ENCODE peak calls at places on chromosomes 2 and 18, in four cellular contexts. A is adrenal gland, F is HFFc6, K is glutamatergic neuron. B is an unnamed sample.

GRCh38 chr18:13563390-13563805 is 163.0 kb downstream of the FAM210A start:
- DNase-seq in A (peak; percentile 37), F (no peak), K (peak; percentile 58), B (no peak)

GRCh38 chr18:40243592-40243991 is 1711.4 kb upstream of the PIK3C3 start:
- DNase-seq in A (no peak), F (no peak), K (no peak), B (no peak)

GRCh38 chr18:59810740-59811520 is 88.9 kb upstream of the PMAIP1 start:
- DNase-seq in A (no peak), F (no peak), K (no peak), B (no peak)

GRCh38 chr2:67445652-67446268 is 48.6 kb downstream of the ETAA1 start:
- DNase-seq in A (no peak), F (no peak), K (no peak), B (no peak)

GRCh38 chr18:41695441-41695840 is 259.6 kb upstream of the PIK3C3 start:
- DNase-seq in A (no peak), F (no peak), K (no peak), B (no peak)

GRCh38 chr2:188199716-188200128 is 92.0 kb upstream of the GULP1 start:
- DNase-seq in A (no peak), F (peak; percentile 92), K (no peak), B (peak; percentile 67)

GRCh38 chr2:148259674-148260073 is 238.8 kb downstream of the MBD5 start:
- DNase-seq in A (no peak), F (no peak), K (no peak), B (no peak)

GRCh38 chr2:44358498-44358897 is 2.8 kb downstream of the PREPL start:
- DNase-seq in A (peak; percentile 28), F (no peak), K (no peak), B (peak; percentile 7)

GRCh38 chr2:23926289-23926749 is 604 bp downstream of the ATAD2B start:
- DNase-seq in A (no peak), F (no peak), K (peak; percentile 54), B (peak; percentile 35)

GRCh38 chr18:49697757-49698595 is 115.4 kb downstream of the ACAA2 start:
- DNase-seq in A (no peak), F (peak; percentile 23), K (no peak), B (no peak)

GRCh38 chr2:172230783-172231446 is 128.2 kb upstream of the DLX2 start:
- DNase-seq in A (no peak), F (no peak), K (no peak), B (peak; percentile 53)

GRCh38 chr2:236717120-236717519 is 147.5 kb downstream of the ACKR3 start:
- DNase-seq in A (no peak), F (no peak), K (no peak), B (no peak)

GRCh38 chr2:205696541-205697441 is 14.5 kb downstream of the NRP2 start:
- DNase-seq in A (no peak), F (no peak), K (peak; percentile 41), B (no peak)

GRCh38 chr2:144836635-144837350 is 316.9 kb upstream of the ZEB2 start:
- DNase-seq in A (no peak), F (no peak), K (no peak), B (no peak)

GRCh38 chr18:43879350-43879749 is 602.1 kb upstream of the SYT4 start:
- DNase-seq in A (no peak), F (no peak), K (no peak), B (no peak)

GRCh38 chr2:103208916-103209315 is 447.1 kb downstream of the TMEM182 start:
- DNase-seq in A (no peak), F (no peak), K (no peak), B (no peak)

GRCh38 chr2:29115797-29116781 is 874 bp downstream of the CLIP4 start:
- DNase-seq in A (peak; percentile 37), F (peak; percentile 79), K (peak; percentile 35), B (peak; percentile 44)

GRCh38 chr18:39648616-39649015 is 2083.0 kb upstream of the CELF4 start:
- DNase-seq in A (no peak), F (no peak), K (no peak), B (no peak)

GRCh38 chr2:220575963-220576362 is 948.5 kb downstream of the SLC4A3 start:
- DNase-seq in A (no peak), F (no peak), K (no peak), B (no peak)

GRCh38 chr18:69968073-69968472 is 20.4 kb upstream of the CD226 start:
- DNase-seq in A (no peak), F (no peak), K (no peak), B (no peak)

GRCh38 chr2:28173377-28173776 is 219.3 kb upstream of the FOSL2 start:
- DNase-seq in A (no peak), F (no peak), K (no peak), B (no peak)

GRCh38 chr2:64124571-64124970 is 19.6 kb downstream of the PELI1 start:
- DNase-seq in A (no peak), F (no peak), K (no peak), B (no peak)

GRCh38 chr2:227154976-227155375 is 9.0 kb downstream of the COL4A4 start:
- DNase-seq in A (no peak), F (peak; percentile 3), K (no peak), B (no peak)

GRCh38 chr18:48153641-48154481 is 223.4 kb upstream of the SMAD2 start:
- DNase-seq in A (no peak), F (peak; percentile 41), K (no peak), B (no peak)

GRCh38 chr2:39954346-39954745 is 175.3 kb upstream of the THUMPD2 start:
- DNase-seq in A (no peak), F (peak; percentile 35), K (no peak), B (no peak)

GRCh38 chr2:85131116-85131515 is 2.1 kb upstream of the TCF7L1 start:
- DNase-seq in A (no peak), F (no peak), K (peak; percentile 31), B (no peak)

GRCh38 chr18:72444756-72445155 is 99.4 kb downstream of the CBLN2 start:
- DNase-seq in A (no peak), F (no peak), K (no peak), B (no peak)

GRCh38 chr18:75124551-75124950 is 84.4 kb downstream of the PTGR3 start:
- DNase-seq in A (no peak), F (no peak), K (no peak), B (no peak)

GRCh38 chr2:33086400-33087015 is 139.8 kb downstream of the LTBP1 start:
- DNase-seq in A (no peak), F (no peak), K (no peak), B (peak; percentile 10)

GRCh38 chr2:545228-545627 is 132.0 kb downstream of the TMEM18 start:
- DNase-seq in A (no peak), F (no peak), K (no peak), B (no peak)

DNA sequence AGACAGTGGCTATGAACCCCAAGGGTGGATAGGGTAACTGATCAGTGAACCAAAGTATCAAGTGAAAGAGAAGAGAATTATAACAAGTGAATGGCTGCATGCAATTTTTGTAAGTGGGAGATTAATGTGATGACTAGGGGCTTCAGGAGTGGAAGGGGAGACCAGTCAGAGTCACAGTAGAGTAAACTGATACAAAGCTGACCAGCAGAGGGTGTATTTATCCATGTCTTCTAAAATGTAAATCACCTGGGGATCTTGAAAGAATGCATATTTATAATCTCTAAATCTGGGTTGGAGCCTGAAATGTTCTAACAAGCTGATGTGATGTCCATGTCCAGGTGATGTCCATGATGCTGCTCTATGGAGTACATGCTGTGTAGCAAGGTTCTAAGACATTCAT is 1351.3 kb upstream of the CHAC2 start:
- DNase-seq in A (no peak), F (no peak), K (no peak), B (peak; percentile 4)
- TF ChIP-seq CTCF in A (no peak), F (peak; percentile 69), K (peak; percentile 31), B (no peak)

GRCh38 chr2:191757256-191757655 is 79.3 kb downstream of the NABP1 start:
- DNase-seq in A (no peak), F (no peak), K (no peak), B (no peak)

GRCh38 chr2:191759650-191760049 is 81.7 kb downstream of the NABP1 start:
- DNase-seq in A (no peak), F (no peak), K (no peak), B (no peak)

GRCh38 chr2:191760655-191761054 is 82.7 kb downstream of the NABP1 start:
- DNase-seq in A (no peak), F (no peak), K (no peak), B (no peak)

GRCh38 chr2:191758420-191759199 is 80.7 kb downstream of the NABP1 start:
- DNase-seq in A (peak; percentile 18), F (peak; percentile 37), K (peak; percentile 53), B (peak; percentile 92)

GRCh38 chr2:191759200-191759507 is 81.2 kb downstream of the NABP1 start:
- DNase-seq in A (no peak), F (no peak), K (no peak), B (no peak)
- TF ChIP-seq CTCF in A (no peak), F (peak; percentile 26), K (no peak), B (peak; percentile 10)

GRCh38 chr2:178006710-178007109 is 65.9 kb downstream of the PDE11A start:
- DNase-seq in A (no peak), F (no peak), K (no peak), B (no peak)

GRCh38 chr2:178005756-178006155 is 66.8 kb downstream of the PDE11A start:
- DNase-seq in A (no peak), F (peak; percentile 16), K (no peak), B (no peak)

GRCh38 chr2:178012639-178013038 is 59.9 kb downstream of the PDE11A start:
- DNase-seq in A (no peak), F (no peak), K (no peak), B (no peak)

GRCh38 chr2:178009813-178010212 is 62.8 kb downstream of the PDE11A start:
- DNase-seq in A (no peak), F (no peak), K (no peak), B (no peak)

DNA sequence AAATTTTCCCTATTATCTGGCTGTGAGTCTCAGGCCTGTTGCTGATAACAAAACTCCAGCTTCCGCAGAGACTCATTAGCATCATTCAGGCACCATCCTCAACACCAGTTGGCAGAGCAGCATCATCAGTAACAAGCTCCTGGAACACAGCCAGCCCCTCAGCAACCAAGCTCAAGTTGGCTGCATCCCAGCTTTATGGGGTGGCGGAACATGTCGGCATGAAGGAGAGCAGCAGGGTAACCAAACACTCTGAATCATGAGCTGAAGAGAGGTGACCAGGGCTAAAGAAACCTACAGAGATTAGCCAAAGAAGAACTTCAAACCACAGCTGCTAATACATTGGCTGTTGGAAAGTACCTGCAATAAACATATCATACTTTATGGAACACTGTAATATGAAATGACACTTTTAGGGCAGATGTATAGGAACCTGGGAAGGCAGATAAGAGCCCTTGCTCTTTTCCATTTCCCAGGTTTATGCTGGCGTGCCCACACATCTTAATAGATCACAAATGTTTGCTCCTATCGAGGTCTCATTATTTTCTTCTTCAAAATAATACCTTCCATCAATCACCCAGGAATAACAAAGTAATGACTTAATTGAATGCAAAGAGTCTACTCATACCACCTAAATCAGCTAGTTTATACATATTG is 63.8 kb downstream of the PDE11A start:
- DNase-seq in A (peak; percentile 25), F (peak; percentile 81), K (no peak), B (peak; percentile 4)
- TF ChIP-seq CTCF in A (no peak), F (no peak), K (no peak), B (no peak)

GRCh38 chr18:62566199-62566598 is 43.4 kb downstream of the ZCCHC2 start:
- DNase-seq in A (peak; percentile 42), F (no peak), K (peak; percentile 31), B (no peak)
- TF ChIP-seq CTCF in A (peak; percentile 50), F (peak; percentile 41), K (peak; percentile 14), B (no peak)